ENCODE peak calls at places on chromosomes 4 and X, in four cellular contexts. One of them, this sample, is unnamed.

GRCh38 chr4:176309772-176310171 is 10.0 kb upstream of the SPCS3 start:
- DNase-seq in ACHN: no peak
- DNase-seq in mesothelial cell of epicardium: no peak
- DNase-seq in tibial nerve: no peak
- DNase-seq in this sample: no peak

GRCh38 chrX:29662101-29662500 is 553.3 kb upstream of the MAGEB2 start:
- DNase-seq in ACHN: peak; percentile 59
- DNase-seq in mesothelial cell of epicardium: no peak
- DNase-seq in tibial nerve: no peak
- DNase-seq in this sample: no peak

GRCh38 chrX:2690856-2691542 is at the start of gene CD99:
- DNase-seq in ACHN: peak; percentile 68
- DNase-seq in mesothelial cell of epicardium: peak; percentile 92
- DNase-seq in tibial nerve: peak; percentile 77
- DNase-seq in this sample: peak; percentile 76

GRCh38 chr4:38162240-38162784 is 202.1 kb downstream of the PTTG2 start:
- DNase-seq in ACHN: peak; percentile 85
- DNase-seq in mesothelial cell of epicardium: no peak
- DNase-seq in tibial nerve: no peak
- DNase-seq in this sample: peak; percentile 73

GRCh38 chrX:63128509-63128908 is 222.6 kb downstream of the SPIN4 start:
- DNase-seq in ACHN: peak; percentile 31
- DNase-seq in mesothelial cell of epicardium: no peak
- DNase-seq in tibial nerve: no peak
- DNase-seq in this sample: peak; percentile 16

GRCh38 chrX:21528076-21528475 is 130.1 kb downstream of the KLHL34 start:
- DNase-seq in ACHN: no peak
- DNase-seq in mesothelial cell of epicardium: no peak
- DNase-seq in tibial nerve: no peak
- DNase-seq in this sample: no peak

GRCh38 chrX:15404712-15405111 is 20.5 kb upstream of the VEGFD start:
- DNase-seq in ACHN: no peak
- DNase-seq in mesothelial cell of epicardium: no peak
- DNase-seq in tibial nerve: peak; percentile 41
- DNase-seq in this sample: no peak

GRCh38 chr4:155796031-155796430 is 37.2 kb downstream of the GUCY1B1 start:
- DNase-seq in ACHN: peak; percentile 32
- DNase-seq in mesothelial cell of epicardium: no peak
- DNase-seq in tibial nerve: no peak
- DNase-seq in this sample: no peak

GRCh38 chr4:105272002-105272401 is 125.3 kb downstream of the TET2 start:
- DNase-seq in ACHN: no peak
- DNase-seq in mesothelial cell of epicardium: no peak
- DNase-seq in tibial nerve: no peak
- DNase-seq in this sample: no peak

GRCh38 chr4:20840648-20841190 is 140.5 kb downstream of the PACRGL start:
- DNase-seq in ACHN: no peak
- DNase-seq in mesothelial cell of epicardium: no peak
- DNase-seq in tibial nerve: no peak
- DNase-seq in this sample: no peak

GRCh38 chr4:76697129-76697803 is 200.7 kb downstream of the SOWAHB start:
- DNase-seq in ACHN: no peak
- DNase-seq in mesothelial cell of epicardium: no peak
- DNase-seq in tibial nerve: no peak
- DNase-seq in this sample: no peak

GRCh38 chr4:5785806-5786680 is 75.0 kb downstream of the EVC start:
- DNase-seq in ACHN: no peak
- DNase-seq in mesothelial cell of epicardium: peak; percentile 16
- DNase-seq in tibial nerve: no peak
- DNase-seq in this sample: no peak

GRCh38 chr4:128528793-128529553 is 241.4 kb upstream of the PGRMC2 start:
- DNase-seq in ACHN: peak; percentile 97
- DNase-seq in mesothelial cell of epicardium: no peak
- DNase-seq in tibial nerve: peak; percentile 31
- DNase-seq in this sample: peak; percentile 55

GRCh38 chr4:135434936-135435335 is 1233.3 kb upstream of the PABPC4L start:
- DNase-seq in ACHN: no peak
- DNase-seq in mesothelial cell of epicardium: no peak
- DNase-seq in tibial nerve: no peak
- DNase-seq in this sample: no peak

GRCh38 chrX:13824746-13825145 is 7.9 kb upstream of the GPM6B start:
- DNase-seq in ACHN: no peak
- DNase-seq in mesothelial cell of epicardium: no peak
- DNase-seq in tibial nerve: no peak
- DNase-seq in this sample: no peak

GRCh38 chr4:121885115-121885514 is 14.8 kb upstream of the BBS7 start:
- DNase-seq in ACHN: no peak
- DNase-seq in mesothelial cell of epicardium: no peak
- DNase-seq in tibial nerve: no peak
- DNase-seq in this sample: no peak

GRCh38 chr4:19539192-19539591 is 712.5 kb upstream of the SLIT2 start:
- DNase-seq in ACHN: no peak
- DNase-seq in mesothelial cell of epicardium: no peak
- DNase-seq in tibial nerve: no peak
- DNase-seq in this sample: no peak

GRCh38 chr4:181877329-181877848 is 365.8 kb upstream of the TENM3 start:
- DNase-seq in ACHN: no peak
- DNase-seq in mesothelial cell of epicardium: no peak
- DNase-seq in tibial nerve: no peak
- DNase-seq in this sample: peak; percentile 22

GRCh38 chr4:9608300-9608699 is 164.1 kb downstream of the DEFB131A start:
- DNase-seq in ACHN: no peak
- DNase-seq in mesothelial cell of epicardium: no peak
- DNase-seq in tibial nerve: no peak
- DNase-seq in this sample: no peak

GRCh38 chrX:19776753-19777152 is 110.6 kb downstream of the SH3KBP1 start:
- DNase-seq in ACHN: no peak
- DNase-seq in mesothelial cell of epicardium: no peak
- DNase-seq in tibial nerve: no peak
- DNase-seq in this sample: no peak

GRCh38 chrX:14964500-14964899 is 91.3 kb downstream of the MOSPD2 start:
- DNase-seq in ACHN: no peak
- DNase-seq in mesothelial cell of epicardium: no peak
- DNase-seq in tibial nerve: no peak
- DNase-seq in this sample: no peak

GRCh38 chrX:68822641-68823410 is 6.0 kb upstream of the EFNB1 start:
- DNase-seq in ACHN: peak; percentile 20
- DNase-seq in mesothelial cell of epicardium: no peak
- DNase-seq in tibial nerve: no peak
- DNase-seq in this sample: peak; percentile 46

GRCh38 chr4:140222175-140222574 is 68.2 kb upstream of the MAML3 start:
- DNase-seq in ACHN: no peak
- DNase-seq in mesothelial cell of epicardium: no peak
- DNase-seq in tibial nerve: no peak
- DNase-seq in this sample: no peak

GRCh38 chr4:99965674-99966350 is 15.7 kb upstream of the H2AZ1 start:
- DNase-seq in ACHN: no peak
- DNase-seq in mesothelial cell of epicardium: no peak
- DNase-seq in tibial nerve: no peak
- DNase-seq in this sample: no peak

GRCh38 chr4:16577177-16577576 is 321.3 kb downstream of the LDB2 start:
- DNase-seq in ACHN: no peak
- DNase-seq in mesothelial cell of epicardium: no peak
- DNase-seq in tibial nerve: no peak
- DNase-seq in this sample: no peak

GRCh38 chrX:91434351-91435168 is at the start of gene PABPC5:
- DNase-seq in ACHN: no peak
- DNase-seq in mesothelial cell of epicardium: peak; percentile 85
- DNase-seq in tibial nerve: peak; percentile 61
- DNase-seq in this sample: no peak

GRCh38 chr4:118772149-118773081 is 63.5 kb downstream of the SEC24D start:
- DNase-seq in ACHN: peak; percentile 54
- DNase-seq in mesothelial cell of epicardium: no peak
- DNase-seq in tibial nerve: no peak
- DNase-seq in this sample: no peak

GRCh38 chrX:41522071-41522470 is 74.9 kb downstream of the NYX start:
- DNase-seq in ACHN: no peak
- DNase-seq in mesothelial cell of epicardium: no peak
- DNase-seq in tibial nerve: no peak
- DNase-seq in this sample: peak; percentile 23

GRCh38 chrX:131746491-131746968 is 202.7 kb downstream of the OR13H1 start:
- DNase-seq in ACHN: no peak
- DNase-seq in mesothelial cell of epicardium: no peak
- DNase-seq in tibial nerve: no peak
- DNase-seq in this sample: no peak

GRCh38 chr4:25011135-25011866 is 19.4 kb downstream of the LGI2 start:
- DNase-seq in ACHN: no peak
- DNase-seq in mesothelial cell of epicardium: no peak
- DNase-seq in tibial nerve: no peak
- DNase-seq in this sample: no peak

GRCh38 chr4:155679343-155679742 is 12.7 kb downstream of the GUCY1A1 start:
- DNase-seq in ACHN: no peak
- DNase-seq in mesothelial cell of epicardium: no peak
- DNase-seq in tibial nerve: no peak
- DNase-seq in this sample: peak; percentile 56

GRCh38 chrX:108914791-108915190 is 178.4 kb upstream of the IRS4 start:
- DNase-seq in ACHN: no peak
- DNase-seq in mesothelial cell of epicardium: no peak
- DNase-seq in tibial nerve: no peak
- DNase-seq in this sample: no peak

GRCh38 chrX:54093159-54093558 is 48.9 kb upstream of the PHF8 start:
- DNase-seq in ACHN: no peak
- DNase-seq in mesothelial cell of epicardium: no peak
- DNase-seq in tibial nerve: no peak
- DNase-seq in this sample: no peak

GRCh38 chrX:13816899-13817298 is at the start of gene GPM6B:
- DNase-seq in ACHN: no peak
- DNase-seq in mesothelial cell of epicardium: no peak
- DNase-seq in tibial nerve: no peak
- DNase-seq in this sample: no peak

GRCh38 chr4:181030961-181031360 is 1212.2 kb upstream of the TENM3 start:
- DNase-seq in ACHN: no peak
- DNase-seq in mesothelial cell of epicardium: no peak
- DNase-seq in tibial nerve: no peak
- DNase-seq in this sample: no peak

GRCh38 chrX:47235691-47236103 is 2.9 kb downstream of the USP11 start:
- DNase-seq in ACHN: no peak
- DNase-seq in mesothelial cell of epicardium: no peak
- DNase-seq in tibial nerve: no peak
- DNase-seq in this sample: no peak

This sample was measured in Calu3.